ENCODE peak calls at places on chromosome 16, in four cellular contexts. F is nephron progenitor cell; T is T-helper 9 cell; D is CD8-positive, alpha-beta memory T cell. J is an unnamed sample.

GRCh38 chr16:13982446-13982845 is 62.5 kb downstream of the ERCC4 start:
- DNase-seq in T (no peak), D (no peak), F (no peak), J (no peak)

GRCh38 chr16:64589836-64590235 is 532.0 kb downstream of the CDH11 start:
- DNase-seq in D (no peak), T (no peak), F (no peak), J (no peak)

GRCh38 chr16:11726008-11726407 is 16.6 kb downstream of the TXNDC11 start:
- DNase-seq in T (no peak), F (no peak), D (no peak), J (no peak)

GRCh38 chr16:88503374-88503770 is 50.3 kb downstream of the ZFPM1 start:
- DNase-seq in T (no peak), D (no peak), F (no peak), J (no peak)

GRCh38 chr16:57299009-57299718 is 14.7 kb upstream of the PLLP start:
- DNase-seq in D (no peak), F (peak), T (peak), J (no peak)

GRCh38 chr16:66719246-66719645 is 22.7 kb upstream of the CMTM4 start:
- DNase-seq in F (no peak), T (no peak), D (no peak), J (no peak)

GRCh38 chr16:77332792-77333191 is 102.0 kb downstream of the ADAMTS18 start:
- DNase-seq in T (no peak), D (no peak), F (no peak), J (no peak)

GRCh38 chr16:48959747-48960146 is 321.9 kb downstream of the CBLN1 start:
- DNase-seq in D (no peak), F (no peak), T (no peak), J (no peak)

GRCh38 chr16:35748621-35749252 is 2289.3 kb downstream of the TP53TG3F start:
- DNase-seq in F (no peak), D (no peak), T (no peak), J (no peak)

GRCh38 chr16:73086108-73086507 is 38.2 kb upstream of the ZFHX3 start:
- DNase-seq in F (no peak), D (no peak), T (no peak), J (no peak)

GRCh38 chr16:75267631-75268264 is 16.3 kb upstream of the BCAR1 start:
- DNase-seq in T (no peak), F (no peak), D (no peak), J (no peak)

GRCh38 chr16:79137528-79137927 is 463.0 kb downstream of the MAF start:
- DNase-seq in D (no peak), F (no peak), T (no peak), J (no peak)

GRCh38 chr16:53651357-53651756 is 52.3 kb downstream of the RPGRIP1L start:
- DNase-seq in D (no peak), T (no peak), F (no peak), J (no peak)

GRCh38 chr16:78503501-78504110 is 404.2 kb downstream of the WWOX start:
- DNase-seq in T (peak), F (peak), D (peak), J (peak)

GRCh38 chr16:11291021-11291716 is 10.0 kb upstream of the PRM1 start:
- DNase-seq in F (no peak), T (no peak), D (no peak), J (no peak)

GRCh38 chr16:17590711-17591654 is 120.2 kb upstream of the XYLT1 start:
- DNase-seq in T (peak), F (no peak), D (no peak), J (no peak)

GRCh38 chr16:65353183-65353582 is 231.3 kb upstream of the CDH11 start:
- DNase-seq in D (no peak), F (no peak), T (no peak), J (no peak)

GRCh38 chr16:83633285-83633684 is 174.5 kb upstream of the HSBP1 start:
- DNase-seq in T (no peak), D (no peak), F (no peak), J (no peak)

GRCh38 chr16:3478242-3478925 is 16.9 kb downstream of the C16orf90 start:
- DNase-seq in F (no peak), T (no peak), D (no peak), J (no peak)

GRCh38 chr16:28874406-28874805 is 3.9 kb upstream of the ATP2A1 start:
- DNase-seq in T (no peak), D (no peak), F (no peak), J (no peak)

GRCh38 chr16:81457326-81458133 is 12.9 kb downstream of the CMIP start:
- DNase-seq in D (no peak), F (no peak), T (no peak), J (no peak)

GRCh38 chr16:83554096-83554495 is 253.7 kb upstream of the HSBP1 start:
- DNase-seq in D (no peak), F (no peak), T (no peak), J (no peak)

GRCh38 chr16:62664566-62664965 is 628.3 kb upstream of the CDH8 start:
- DNase-seq in D (no peak), T (no peak), F (no peak), J (no peak)

GRCh38 chr16:82761858-82762257 is 135.1 kb downstream of the CDH13 start:
- DNase-seq in D (no peak), F (no peak), T (no peak), J (no peak)

GRCh38 chr16:89020925-89021595 is 44.1 kb upstream of the CBFA2T3 start:
- DNase-seq in D (no peak), T (no peak), F (no peak), J (no peak)

GRCh38 chr16:117381-118365 is 20.8 kb downstream of the NPRL3 start:
- DNase-seq in D (peak), T (peak), F (peak), J (peak)

GRCh38 chr16:27405546-27406451 is 3.8 kb downstream of the IL21R start:
- DNase-seq in D (peak), F (peak), T (peak), J (no peak)

GRCh38 chr16:11094075-11094593 is 149.8 kb downstream of the CLEC16A start:
- DNase-seq in D (no peak), F (no peak), T (no peak), J (no peak)

GRCh38 chr16:11253995-11254912 is 1.8 kb downstream of the SOCS1 start:
- DNase-seq in T (no peak), D (no peak), F (no peak), J (no peak)